ENCODE peak calls at places on chromosomes 7 and 10, in four cellular contexts. Q is aorta; Z is NCI-H774; O is stimulated activated CD8-positive, alpha-beta memory T cell treated with anti-CD3 and anti-CD28 coated beads, Interleukin-12 subunit alpha, Interleukin-12 subunit beta, amount 100 ng/mL, for 4 hours. I is an unnamed sample.

GRCh38 chr10:35722636-35723420 is 80.7 kb upstream of the FZD8 start:
- DNase-seq in Q (no peak), O (no peak), Z (no peak), I (no peak)

GRCh38 chr10:102665904-102666509 is 21.7 kb downstream of the TRIM8 start:
- DNase-seq in Z (no peak), O (no peak), Q (peak), I (no peak)

GRCh38 chr7:5284304-5285281 is 1.9 kb downstream of the SLC29A4 start:
- DNase-seq in Q (no peak), O (no peak), Z (peak), I (no peak)

GRCh38 chr10:70493660-70494234 is 15.2 kb downstream of the PALD1 start:
- DNase-seq in Q (peak), Z (peak), O (no peak), I (no peak)

GRCh38 chr10:30454744-30455498 is 20.9 kb downstream of the MAP3K8 start:
- DNase-seq in O (no peak), Q (no peak), Z (no peak), I (no peak)

GRCh38 chr10:80158598-80159127 is 26.1 kb downstream of the PLAC9 start:
- DNase-seq in Z (no peak), Q (peak), O (no peak), I (no peak)

GRCh38 chr7:22262538-22262937 is 94.4 kb downstream of the RAPGEF5 start:
- DNase-seq in O (no peak), Q (no peak), Z (no peak), I (no peak)

GRCh38 chr7:143395187-143396149 is 13.2 kb downstream of the EPHA1 start:
- DNase-seq in Q (no peak), O (no peak), Z (no peak), I (no peak)

GRCh38 chr10:77156406-77156879 is 481.2 kb downstream of the KCNMA1 start:
- DNase-seq in O (no peak), Z (no peak), Q (no peak), I (no peak)

I was measured in immature natural killer cell.